ENCODE peak calls at places on chromosomes 13 and 19, in four cellular contexts. One of them, this sample, is unnamed.

GRCh38 chr19:45016388-45017314 is 15.4 kb downstream of the RELB start:
- DNase-seq in H1: peak; percentile 94
- DNase-seq in mesendoderm: peak; percentile 85
- DNase-seq in IMR-90: peak; percentile 63
- DNase-seq in this sample: peak; percentile 81

GRCh38 chr19:7509625-7510024 is 6.3 kb upstream of the ZNF358 start:
- DNase-seq in H1: peak; percentile 67
- DNase-seq in mesendoderm: peak; percentile 48
- DNase-seq in IMR-90: no peak
- DNase-seq in this sample: peak; percentile 57

GRCh38 chr13:110244096-110244830 is 62.7 kb downstream of the COL4A1 start:
- DNase-seq in H1: peak; percentile 35
- DNase-seq in mesendoderm: no peak
- DNase-seq in IMR-90: peak; percentile 42
- DNase-seq in this sample: no peak

GRCh38 chr13:84649853-84650252 is 767.6 kb upstream of the SLITRK1 start:
- DNase-seq in H1: no peak
- DNase-seq in mesendoderm: no peak
- DNase-seq in IMR-90: peak; percentile 48
- DNase-seq in this sample: no peak

GRCh38 chr13:94656766-94657165 is 55.1 kb downstream of the GPR180 start:
- DNase-seq in H1: no peak
- DNase-seq in mesendoderm: peak; percentile 74
- DNase-seq in IMR-90: peak; percentile 99
- DNase-seq in this sample: no peak

GRCh38 chr13:60335531-60335930 is 61.5 kb upstream of the TDRD3 start:
- DNase-seq in H1: no peak
- DNase-seq in mesendoderm: peak; percentile 25
- DNase-seq in IMR-90: peak; percentile 22
- DNase-seq in this sample: no peak

GRCh38 chr13:35475131-35475959 is 1.1 kb downstream of the MAB21L1 start:
- DNase-seq in H1: peak; percentile 71
- DNase-seq in mesendoderm: peak; percentile 68
- DNase-seq in IMR-90: peak; percentile 16
- DNase-seq in this sample: peak; percentile 67

GRCh38 chr19:49656456-49657109 is 9.1 kb downstream of the IRF3 start:
- DNase-seq in H1: no peak
- DNase-seq in mesendoderm: no peak
- DNase-seq in IMR-90: no peak
- DNase-seq in this sample: no peak

GRCh38 chr13:33494596-33495214 is 209.2 kb upstream of the STARD13 start:
- DNase-seq in H1: no peak
- DNase-seq in mesendoderm: peak; percentile 86
- DNase-seq in IMR-90: peak; percentile 97
- DNase-seq in this sample: no peak

GRCh38 chr19:20423381-20424207 is 142.0 kb downstream of the ZNF737 start:
- DNase-seq in H1: peak; percentile 61
- DNase-seq in mesendoderm: peak; percentile 87
- DNase-seq in IMR-90: peak; percentile 7
- DNase-seq in this sample: peak; percentile 34

DNA sequence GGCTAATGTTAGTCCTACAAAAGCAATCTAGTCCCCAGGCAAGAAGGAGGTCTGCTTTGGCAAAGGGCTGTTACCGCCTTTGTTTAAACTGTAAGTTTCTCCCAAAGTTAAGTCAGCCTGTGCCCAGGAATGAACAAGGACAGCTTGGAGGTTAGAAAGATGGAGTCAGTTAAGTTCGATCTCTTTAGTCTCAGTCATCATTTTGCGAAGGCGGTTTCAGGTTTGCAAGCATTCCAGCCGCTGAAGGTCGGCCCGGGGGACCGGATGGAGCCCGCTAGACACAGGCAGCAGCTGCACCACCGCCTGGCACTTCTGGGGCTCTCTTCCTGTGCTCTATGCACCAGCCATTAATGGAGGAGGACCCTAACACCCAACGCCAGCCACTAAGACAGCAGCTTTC is 91.3 kb downstream of the STK24 start:
- DNase-seq in H1: no peak
- DNase-seq in mesendoderm: no peak
- DNase-seq in IMR-90: no peak
- DNase-seq in this sample: no peak
- H2BK120ac ChIP-seq in H1: no peak overlapping the region
- H2BK120ac ChIP-seq in mesendoderm: no peak overlapping the region
- H2BK120ac ChIP-seq in IMR-90: peak overlapping the region; percentile 64
- H2BK120ac ChIP-seq in this sample: no peak overlapping the region

DNA sequence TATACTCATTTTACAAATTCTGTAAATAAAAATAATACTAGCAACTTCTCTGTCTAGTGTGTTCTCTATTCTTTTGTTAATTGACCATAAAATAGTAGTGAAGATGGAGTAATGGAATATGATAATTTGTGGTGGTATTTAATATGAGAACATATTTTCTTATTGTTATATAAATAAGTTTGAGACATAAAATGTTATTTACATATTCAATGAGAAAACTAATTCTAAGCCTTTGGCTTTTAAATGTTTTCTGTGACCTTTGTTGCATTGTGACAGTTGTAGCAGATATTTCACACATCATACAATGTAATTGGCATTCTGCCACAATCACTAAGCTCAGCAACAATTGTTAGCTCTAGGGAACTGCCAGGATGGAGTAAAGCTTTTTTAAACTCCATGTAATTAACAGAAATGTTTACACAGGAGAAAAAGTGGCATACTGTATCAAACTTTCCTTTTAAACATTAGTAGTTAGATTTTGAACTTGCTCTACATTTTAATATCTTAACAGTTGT is 562.1 kb upstream of the PCDH9 start:
- DNase-seq in H1: no peak
- DNase-seq in mesendoderm: peak; percentile 63
- DNase-seq in IMR-90: no peak
- DNase-seq in this sample: no peak
- H4K5ac ChIP-seq in H1: no peak overlapping the region
- H4K5ac ChIP-seq in mesendoderm: no peak overlapping the region
- H4K5ac ChIP-seq in IMR-90: no peak overlapping the region
- H4K5ac ChIP-seq in this sample: no peak overlapping the region

GRCh38 chr19:4144666-4145261 is 8.7 kb upstream of the CREB3L3 start:
- DNase-seq in H1: no peak
- DNase-seq in mesendoderm: no peak
- DNase-seq in IMR-90: peak; percentile 43
- DNase-seq in this sample: no peak
- H2BK120ac ChIP-seq in H1: no peak overlapping the region
- H2BK120ac ChIP-seq in mesendoderm: no peak overlapping the region
- H2BK120ac ChIP-seq in IMR-90: peak overlapping the region; percentile 64
- H2BK120ac ChIP-seq in this sample: no peak overlapping the region

DNA sequence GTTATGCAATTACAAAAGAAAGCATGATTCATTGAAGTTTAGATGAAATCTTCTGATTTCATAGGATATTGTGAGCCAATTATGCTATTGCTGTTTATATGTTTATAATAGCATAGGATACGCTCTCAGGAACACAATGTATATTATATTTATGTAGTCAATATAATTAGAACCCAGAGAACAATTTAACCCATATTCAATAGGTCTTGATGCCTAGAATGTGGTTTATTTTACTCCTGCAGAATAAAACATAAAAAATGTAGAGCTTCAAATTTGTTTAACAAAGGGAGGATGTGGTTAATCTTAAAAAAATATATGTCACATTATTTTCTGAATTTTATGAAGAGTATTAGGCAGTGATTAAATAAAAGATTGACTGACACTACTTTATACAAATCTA is 380.8 kb upstream of the SPRY2 start:
- DNase-seq in H1: no peak
- DNase-seq in mesendoderm: no peak
- DNase-seq in IMR-90: no peak
- DNase-seq in this sample: no peak
- H4K5ac ChIP-seq in H1: no peak overlapping the region
- H4K5ac ChIP-seq in mesendoderm: no peak overlapping the region
- H4K5ac ChIP-seq in IMR-90: no peak overlapping the region
- H4K5ac ChIP-seq in this sample: no peak overlapping the region

DNA sequence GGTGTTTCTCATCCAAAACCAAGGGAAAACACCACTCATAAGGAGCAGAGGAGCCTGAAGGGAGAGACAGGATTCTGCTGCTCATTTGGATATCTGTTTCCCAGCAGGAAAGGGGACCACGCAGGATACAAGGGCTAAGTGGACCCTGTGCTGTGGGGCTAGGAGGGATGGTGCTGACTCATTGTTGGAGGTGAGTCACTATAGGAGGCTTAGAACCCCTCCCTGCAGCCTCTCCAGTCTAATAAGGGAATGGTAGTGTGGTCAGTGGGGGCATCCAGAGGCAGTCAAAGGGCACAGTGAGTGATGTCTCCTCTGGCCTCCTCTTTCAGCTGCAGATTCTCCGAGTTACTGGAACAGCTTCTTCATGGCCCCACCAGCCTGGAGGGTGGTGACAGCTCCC is 442.3 kb downstream of the TUBA3C start:
- DNase-seq in H1: no peak
- DNase-seq in mesendoderm: no peak
- DNase-seq in IMR-90: no peak
- DNase-seq in this sample: no peak
- H2BK120ac ChIP-seq in H1: no peak overlapping the region
- H2BK120ac ChIP-seq in mesendoderm: no peak overlapping the region
- H2BK120ac ChIP-seq in IMR-90: no peak overlapping the region
- H2BK120ac ChIP-seq in this sample: no peak overlapping the region

GRCh38 chr13:52830946-52831345 is 17.5 kb downstream of the PCDH8 start:
- DNase-seq in H1: no peak
- DNase-seq in mesendoderm: no peak
- DNase-seq in IMR-90: peak; percentile 34
- DNase-seq in this sample: no peak
- H4K5ac ChIP-seq in H1: no peak overlapping the region
- H4K5ac ChIP-seq in mesendoderm: no peak overlapping the region
- H4K5ac ChIP-seq in IMR-90: no peak overlapping the region
- H4K5ac ChIP-seq in this sample: no peak overlapping the region

GRCh38 chr19:2426661-2427322 is 594 bp downstream of the TIMM13 start:
- DNase-seq in H1: peak; percentile 79
- DNase-seq in mesendoderm: peak; percentile 72
- DNase-seq in IMR-90: peak; percentile 14
- DNase-seq in this sample: peak; percentile 70
- H2BK120ac ChIP-seq in H1: peak overlapping the region; percentile 33
- H2BK120ac ChIP-seq in mesendoderm: peak overlapping the region; percentile 23
- H2BK120ac ChIP-seq in IMR-90: no peak overlapping the region
- H2BK120ac ChIP-seq in this sample: peak overlapping the region; percentile 83

DNA sequence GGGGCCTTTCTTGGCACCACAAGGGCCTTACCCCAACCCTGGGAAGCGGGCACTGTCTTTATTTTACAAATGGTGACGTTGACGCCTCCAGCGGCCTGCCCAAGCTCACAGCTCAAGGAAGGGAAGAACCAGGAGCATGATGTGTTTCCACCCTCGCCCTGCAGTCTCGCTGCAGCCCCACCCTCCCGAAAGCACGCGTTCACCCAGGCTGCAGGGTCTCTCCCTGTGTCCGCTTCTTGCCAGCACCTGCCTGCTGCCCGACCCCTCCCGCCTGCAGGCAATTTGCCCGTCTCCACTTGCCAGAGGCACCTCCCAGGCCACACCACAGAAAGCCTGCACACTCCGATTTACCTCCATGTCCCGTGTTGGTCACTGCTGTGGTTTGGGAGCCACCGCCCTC is 76.6 kb downstream of the SLC15A1 start:
- DNase-seq in H1: no peak
- DNase-seq in mesendoderm: no peak
- DNase-seq in IMR-90: no peak
- DNase-seq in this sample: no peak
- H4K5ac ChIP-seq in H1: no peak overlapping the region
- H4K5ac ChIP-seq in mesendoderm: no peak overlapping the region
- H4K5ac ChIP-seq in IMR-90: no peak overlapping the region
- H4K5ac ChIP-seq in this sample: no peak overlapping the region

This sample was measured in H9.